ENCODE peak calls at places on chromosome 5, in six cellular contexts. One of them, this sample, is unnamed.

GRCh38 chr5:154038604-154039457 is at the start of the genes FAM114A2 and MFAP3:
- DNase-seq in type B pancreatic cell: peak; percentile 90
- DNase-seq in DMS 273 treated with DMSO at 0.1 percent for 48 hours: peak; percentile 56
- DNase-seq in RCC 7860: peak; percentile 64
- DNase-seq in heart right ventricle: peak; percentile 88
- DNase-seq in naive thymus-derived CD4-positive, alpha-beta T cell: peak; percentile 79
- DNase-seq in this sample: peak; percentile 50

GRCh38 chr5:57816108-57816507 is 333.5 kb upstream of the ACTBL2 start:
- DNase-seq in RCC 7860: peak; percentile 96
- DNase-seq in naive thymus-derived CD4-positive, alpha-beta T cell: no peak
- DNase-seq in heart right ventricle: no peak
- DNase-seq in DMS 273 treated with DMSO at 0.1 percent for 48 hours: no peak
- DNase-seq in type B pancreatic cell: no peak
- DNase-seq in this sample: no peak

GRCh38 chr5:1549631-1550030 is 25.9 kb upstream of the LPCAT1 start:
- DNase-seq in RCC 7860: no peak
- DNase-seq in heart right ventricle: no peak
- DNase-seq in naive thymus-derived CD4-positive, alpha-beta T cell: no peak
- DNase-seq in DMS 273 treated with DMSO at 0.1 percent for 48 hours: no peak
- DNase-seq in type B pancreatic cell: no peak
- DNase-seq in this sample: no peak

GRCh38 chr5:56814361-56814962 is 887 bp upstream of the MAP3K1 start:
- DNase-seq in naive thymus-derived CD4-positive, alpha-beta T cell: no peak
- DNase-seq in heart right ventricle: peak; percentile 33
- DNase-seq in type B pancreatic cell: no peak
- DNase-seq in DMS 273 treated with DMSO at 0.1 percent for 48 hours: no peak
- DNase-seq in RCC 7860: no peak
- DNase-seq in this sample: no peak

GRCh38 chr5:14476791-14477435 is 104.7 kb upstream of the OTULINL start:
- DNase-seq in type B pancreatic cell: no peak
- DNase-seq in naive thymus-derived CD4-positive, alpha-beta T cell: no peak
- DNase-seq in DMS 273 treated with DMSO at 0.1 percent for 48 hours: no peak
- DNase-seq in heart right ventricle: no peak
- DNase-seq in RCC 7860: peak; percentile 15
- DNase-seq in this sample: no peak

GRCh38 chr5:170114271-170114670 is 8.6 kb downstream of the FOXI1 start:
- DNase-seq in type B pancreatic cell: peak; percentile 59
- DNase-seq in naive thymus-derived CD4-positive, alpha-beta T cell: no peak
- DNase-seq in RCC 7860: no peak
- DNase-seq in DMS 273 treated with DMSO at 0.1 percent for 48 hours: no peak
- DNase-seq in heart right ventricle: no peak
- DNase-seq in this sample: no peak

GRCh38 chr5:118447350-118447749 is 541.0 kb downstream of the DTWD2 start:
- DNase-seq in type B pancreatic cell: no peak
- DNase-seq in heart right ventricle: no peak
- DNase-seq in RCC 7860: no peak
- DNase-seq in naive thymus-derived CD4-positive, alpha-beta T cell: no peak
- DNase-seq in DMS 273 treated with DMSO at 0.1 percent for 48 hours: no peak
- DNase-seq in this sample: no peak

GRCh38 chr5:132099073-132099748 is 25.6 kb downstream of the CSF2 start:
- DNase-seq in DMS 273 treated with DMSO at 0.1 percent for 48 hours: no peak
- DNase-seq in RCC 7860: peak; percentile 20
- DNase-seq in heart right ventricle: no peak
- DNase-seq in type B pancreatic cell: no peak
- DNase-seq in naive thymus-derived CD4-positive, alpha-beta T cell: no peak
- DNase-seq in this sample: no peak

GRCh38 chr5:61290815-61291214 is 41.2 kb upstream of the ZSWIM6 start:
- DNase-seq in heart right ventricle: no peak
- DNase-seq in type B pancreatic cell: no peak
- DNase-seq in naive thymus-derived CD4-positive, alpha-beta T cell: no peak
- DNase-seq in DMS 273 treated with DMSO at 0.1 percent for 48 hours: no peak
- DNase-seq in RCC 7860: no peak
- DNase-seq in this sample: no peak

This sample was measured in cerebellar nuclear complex.